ENCODE peak calls at places on chromosomes 12 and 14, in five cellular contexts. One of them, this sample, is unnamed. For H3K4me1, the result is how much of the 10 kb centered on the place peaks cover.

GRCh38 chr14:76708771-76709170 is 52.5 kb upstream of the VASH1 start:
- DNase-seq in gastrocnemius medialis: no peak
- DNase-seq in colonic mucosa: no peak
- DNase-seq in SK-N-SH: no peak
- DNase-seq in OCI-LY7: no peak
- DNase-seq in this sample: no peak

GRCh38 chr12:53952871-53953734 is 1.6 kb upstream of the HOXC12 start:
- DNase-seq in SK-N-SH: no peak
- DNase-seq in colonic mucosa: no peak
- DNase-seq in gastrocnemius medialis: no peak
- DNase-seq in OCI-LY7: no peak
- DNase-seq in this sample: no peak

GRCh38 chr12:106871477-106871876 is 84.2 kb upstream of the TMEM263 start:
- DNase-seq in gastrocnemius medialis: no peak
- DNase-seq in OCI-LY7: no peak
- DNase-seq in colonic mucosa: no peak
- DNase-seq in SK-N-SH: no peak
- DNase-seq in this sample: no peak

GRCh38 chr12:53994691-53995310 is 5.2 kb upstream of the HOXC9 start:
- DNase-seq in colonic mucosa: no peak
- DNase-seq in gastrocnemius medialis: no peak
- DNase-seq in SK-N-SH: no peak
- DNase-seq in OCI-LY7: no peak
- DNase-seq in this sample: no peak

GRCh38 chr14:23632461-23633159 is 3.6 kb upstream of the DHRS2 start:
- DNase-seq in gastrocnemius medialis: no peak
- DNase-seq in OCI-LY7: no peak
- DNase-seq in SK-N-SH: peak
- DNase-seq in colonic mucosa: no peak
- DNase-seq in this sample: no peak

GRCh38 chr12:117279606-117280005 is 81.8 kb downstream of the NOS1 start:
- DNase-seq in OCI-LY7: peak
- DNase-seq in SK-N-SH: no peak
- DNase-seq in gastrocnemius medialis: no peak
- DNase-seq in colonic mucosa: no peak
- DNase-seq in this sample: no peak

GRCh38 chr14:64387232-64387737 is 868 bp upstream of the MTHFD1 start:
- DNase-seq in OCI-LY7: no peak
- DNase-seq in colonic mucosa: peak
- DNase-seq in gastrocnemius medialis: peak
- DNase-seq in SK-N-SH: peak
- DNase-seq in this sample: no peak

GRCh38 chr12:46357438-46358324 is 14.9 kb downstream of the SLC38A2 start:
- DNase-seq in SK-N-SH: no peak
- DNase-seq in colonic mucosa: no peak
- DNase-seq in OCI-LY7: no peak
- DNase-seq in gastrocnemius medialis: no peak
- DNase-seq in this sample: no peak

GRCh38 chr14:61532818-61533217 is 162.5 kb upstream of the HIF1A start:
- DNase-seq in gastrocnemius medialis: no peak
- DNase-seq in SK-N-SH: no peak
- DNase-seq in colonic mucosa: no peak
- DNase-seq in OCI-LY7: no peak
- DNase-seq in this sample: no peak

GRCh38 chr14:47790477-47790876 is 115.1 kb upstream of the MDGA2 start:
- DNase-seq in gastrocnemius medialis: no peak
- DNase-seq in colonic mucosa: no peak
- DNase-seq in SK-N-SH: no peak
- DNase-seq in OCI-LY7: no peak
- DNase-seq in this sample: no peak
- TF ChIP-seq CTCF in gastrocnemius medialis: no peak
- TF ChIP-seq CTCF in colonic mucosa: no peak
- TF ChIP-seq CTCF in SK-N-SH: no peak
- TF ChIP-seq CTCF in OCI-LY7: no peak
- TF ChIP-seq CTCF in this sample: no peak

GRCh38 chr14:32940711-32941667 is 2.3 kb downstream of the NPAS3 start:
- DNase-seq in OCI-LY7: no peak
- DNase-seq in colonic mucosa: no peak
- DNase-seq in SK-N-SH: no peak
- DNase-seq in gastrocnemius medialis: no peak
- DNase-seq in this sample: no peak

GRCh38 chr14:32938719-32939253 is at the start of gene NPAS3:
- DNase-seq in SK-N-SH: peak
- DNase-seq in colonic mucosa: no peak
- DNase-seq in OCI-LY7: no peak
- DNase-seq in gastrocnemius medialis: no peak
- DNase-seq in this sample: peak

GRCh38 chr14:32941668-32942065 is 3.0 kb downstream of the NPAS3 start:
- DNase-seq in gastrocnemius medialis: no peak
- DNase-seq in OCI-LY7: no peak
- DNase-seq in colonic mucosa: no peak
- DNase-seq in SK-N-SH: no peak
- DNase-seq in this sample: no peak

GRCh38 chr14:32939254-32940065 is 781 bp downstream of the NPAS3 start:
- DNase-seq in OCI-LY7: no peak
- DNase-seq in gastrocnemius medialis: peak
- DNase-seq in SK-N-SH: peak
- DNase-seq in colonic mucosa: peak
- DNase-seq in this sample: peak

GRCh38 chr14:32940066-32940651 is 1.5 kb downstream of the NPAS3 start:
- DNase-seq in OCI-LY7: no peak
- DNase-seq in gastrocnemius medialis: no peak
- DNase-seq in colonic mucosa: no peak
- DNase-seq in SK-N-SH: no peak
- DNase-seq in this sample: no peak
- H3K4me1 ChIP-seq in OCI-LY7: under half
- H3K4me1 ChIP-seq in gastrocnemius medialis: under half
- H3K4me1 ChIP-seq in colonic mucosa: under half
- H3K4me1 ChIP-seq in SK-N-SH: under half
- H3K4me1 ChIP-seq in this sample: under half

GRCh38 chr12:102462803-102463499 is 17.4 kb downstream of the IGF1 start:
- DNase-seq in gastrocnemius medialis: no peak
- DNase-seq in SK-N-SH: no peak
- DNase-seq in colonic mucosa: no peak
- DNase-seq in OCI-LY7: no peak
- DNase-seq in this sample: no peak

GRCh38 chr12:102459314-102459713 is 21.0 kb downstream of the IGF1 start:
- DNase-seq in SK-N-SH: no peak
- DNase-seq in OCI-LY7: no peak
- DNase-seq in colonic mucosa: no peak
- DNase-seq in gastrocnemius medialis: no peak
- DNase-seq in this sample: no peak

GRCh38 chr12:102463659-102464249 is 16.6 kb downstream of the IGF1 start:
- DNase-seq in OCI-LY7: no peak
- DNase-seq in SK-N-SH: no peak
- DNase-seq in gastrocnemius medialis: no peak
- DNase-seq in colonic mucosa: no peak
- DNase-seq in this sample: no peak

GRCh38 chr12:102461501-102461900 is 18.9 kb downstream of the IGF1 start:
- DNase-seq in gastrocnemius medialis: no peak
- DNase-seq in OCI-LY7: no peak
- DNase-seq in colonic mucosa: no peak
- DNase-seq in SK-N-SH: no peak
- DNase-seq in this sample: no peak

GRCh38 chr12:102462386-102462785 is 18.0 kb downstream of the IGF1 start:
- DNase-seq in gastrocnemius medialis: no peak
- DNase-seq in OCI-LY7: no peak
- DNase-seq in SK-N-SH: no peak
- DNase-seq in colonic mucosa: no peak
- DNase-seq in this sample: no peak
- H3K27ac ChIP-seq in gastrocnemius medialis: no peak
- H3K27ac ChIP-seq in OCI-LY7: no peak
- H3K27ac ChIP-seq in SK-N-SH: no peak
- H3K27ac ChIP-seq in colonic mucosa: no peak
- H3K27ac ChIP-seq in this sample: no peak

GRCh38 chr14:66920196-66920595 is 269.0 kb upstream of the GARIN2 start:
- DNase-seq in OCI-LY7: no peak
- DNase-seq in colonic mucosa: no peak
- DNase-seq in gastrocnemius medialis: no peak
- DNase-seq in SK-N-SH: no peak
- DNase-seq in this sample: no peak
- TF ChIP-seq CTCF in OCI-LY7: no peak
- TF ChIP-seq CTCF in colonic mucosa: no peak
- TF ChIP-seq CTCF in gastrocnemius medialis: no peak
- TF ChIP-seq CTCF in SK-N-SH: no peak
- TF ChIP-seq CTCF in this sample: no peak

DNA sequence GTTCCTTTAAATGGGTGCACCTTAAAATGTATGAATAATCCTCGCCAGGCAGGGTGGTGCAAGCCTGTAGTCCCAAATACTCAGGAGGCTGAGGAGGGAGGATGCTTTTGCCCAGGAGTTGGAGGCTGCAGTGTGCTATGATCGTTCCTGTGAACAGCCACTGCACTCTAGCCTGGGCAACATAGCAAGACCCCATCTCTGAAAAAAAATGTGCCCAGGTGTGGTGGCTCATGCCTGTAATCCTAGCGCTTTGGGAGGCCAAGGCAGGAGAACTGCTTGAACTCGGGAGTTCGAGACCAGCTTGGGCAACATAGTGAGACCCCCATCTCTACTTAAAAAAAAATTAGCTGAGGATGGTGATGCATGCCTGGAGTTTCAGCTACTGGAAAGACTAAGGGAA is 39.6 kb downstream of the ACACB start:
- DNase-seq in SK-N-SH: no peak
- DNase-seq in OCI-LY7: no peak
- DNase-seq in colonic mucosa: no peak
- DNase-seq in gastrocnemius medialis: no peak
- DNase-seq in this sample: no peak
- H3K4me1 ChIP-seq in SK-N-SH: under half
- H3K4me1 ChIP-seq in OCI-LY7: under half
- H3K4me1 ChIP-seq in colonic mucosa: under half
- H3K4me1 ChIP-seq in gastrocnemius medialis: half or more
- H3K4me1 ChIP-seq in this sample: half or more

GRCh38 chr14:36662258-36662542 is 540 bp downstream of the PAX9 start:
- DNase-seq in colonic mucosa: no peak
- DNase-seq in OCI-LY7: no peak
- DNase-seq in SK-N-SH: no peak
- DNase-seq in gastrocnemius medialis: no peak
- DNase-seq in this sample: no peak
- H3K27ac ChIP-seq in colonic mucosa: no peak
- H3K27ac ChIP-seq in OCI-LY7: peak
- H3K27ac ChIP-seq in SK-N-SH: no peak
- H3K27ac ChIP-seq in gastrocnemius medialis: no peak
- H3K27ac ChIP-seq in this sample: no peak

GRCh38 chr14:85974602-85975001 is 444.7 kb downstream of the FLRT2 start:
- DNase-seq in SK-N-SH: no peak
- DNase-seq in gastrocnemius medialis: no peak
- DNase-seq in colonic mucosa: no peak
- DNase-seq in OCI-LY7: no peak
- DNase-seq in this sample: no peak

DNA sequence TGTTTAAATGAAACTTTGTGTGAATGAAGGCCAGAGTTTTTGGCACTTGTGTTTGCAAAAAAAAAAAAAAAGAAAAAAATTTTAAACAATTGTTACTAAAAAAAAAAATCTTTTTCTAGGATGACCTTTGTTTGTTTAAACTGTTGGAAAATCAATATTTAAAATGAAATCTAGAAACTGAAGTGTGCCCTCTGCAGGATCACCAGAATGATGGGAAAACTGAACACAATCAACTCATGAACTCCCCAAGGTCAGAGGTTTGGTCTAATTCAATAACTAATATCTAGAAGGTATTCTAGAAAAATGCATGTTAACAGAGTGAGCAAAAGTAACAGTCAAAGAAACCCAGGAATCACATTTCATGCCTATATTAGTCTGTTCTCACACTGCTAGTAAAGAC is 448.9 kb downstream of the FLRT2 start:
- DNase-seq in gastrocnemius medialis: no peak
- DNase-seq in colonic mucosa: no peak
- DNase-seq in OCI-LY7: no peak
- DNase-seq in SK-N-SH: no peak
- DNase-seq in this sample: no peak
- TF ChIP-seq CTCF in gastrocnemius medialis: no peak
- TF ChIP-seq CTCF in colonic mucosa: no peak
- TF ChIP-seq CTCF in OCI-LY7: no peak
- TF ChIP-seq CTCF in SK-N-SH: peak
- TF ChIP-seq CTCF in this sample: no peak

DNA sequence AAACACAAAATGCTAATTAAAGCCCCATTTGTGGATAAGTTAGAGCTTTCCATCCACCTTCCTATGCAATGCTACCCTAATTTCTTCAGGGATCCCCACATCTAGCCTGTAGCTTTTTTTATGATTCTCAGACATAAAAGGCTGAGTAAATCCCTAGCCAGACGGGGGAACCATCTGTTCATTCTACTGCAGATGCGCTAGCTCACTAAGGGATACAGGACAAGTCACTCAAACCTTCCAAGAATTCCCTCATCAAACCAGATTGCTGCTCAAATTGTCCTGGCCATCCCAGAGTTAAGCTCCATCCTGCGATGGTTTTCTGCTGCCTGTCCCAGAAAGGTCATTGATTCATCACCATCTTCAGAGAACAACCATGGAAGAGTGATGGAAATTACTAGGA is 56.7 kb downstream of the MYRFL start:
- DNase-seq in colonic mucosa: no peak
- DNase-seq in gastrocnemius medialis: no peak
- DNase-seq in OCI-LY7: no peak
- DNase-seq in SK-N-SH: no peak
- DNase-seq in this sample: no peak
- H3K4me1 ChIP-seq in colonic mucosa: under half
- H3K4me1 ChIP-seq in gastrocnemius medialis: under half
- H3K4me1 ChIP-seq in OCI-LY7: under half
- H3K4me1 ChIP-seq in SK-N-SH: under half
- H3K4me1 ChIP-seq in this sample: under half

DNA sequence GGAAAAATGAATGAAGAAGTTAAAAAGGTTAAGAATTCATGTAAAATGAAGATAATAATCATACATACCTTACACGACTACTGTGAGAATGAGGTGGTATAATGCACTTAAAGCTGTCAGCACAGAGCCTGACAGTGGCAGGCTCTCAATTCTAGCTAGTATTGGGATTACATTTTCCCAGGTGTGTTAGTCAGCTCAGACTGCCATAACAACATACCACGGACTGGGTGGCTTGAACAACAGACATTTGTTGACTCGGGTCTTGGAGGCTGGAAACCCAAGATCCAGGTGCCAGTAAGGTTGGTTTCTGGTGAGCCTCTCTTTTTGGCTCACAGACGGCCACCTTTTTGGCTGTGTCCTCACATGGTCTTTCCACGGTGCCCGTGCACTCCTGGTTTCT is 167.8 kb downstream of the CHST11 start:
- DNase-seq in SK-N-SH: no peak
- DNase-seq in colonic mucosa: no peak
- DNase-seq in gastrocnemius medialis: no peak
- DNase-seq in OCI-LY7: no peak
- DNase-seq in this sample: no peak
- H3K27ac ChIP-seq in SK-N-SH: no peak
- H3K27ac ChIP-seq in colonic mucosa: no peak
- H3K27ac ChIP-seq in gastrocnemius medialis: no peak
- H3K27ac ChIP-seq in OCI-LY7: no peak
- H3K27ac ChIP-seq in this sample: no peak

GRCh38 chr12:2358986-2359658 is 306.3 kb downstream of the CACNA1C start:
- DNase-seq in SK-N-SH: no peak
- DNase-seq in OCI-LY7: no peak
- DNase-seq in gastrocnemius medialis: no peak
- DNase-seq in colonic mucosa: no peak
- DNase-seq in this sample: no peak
- TF ChIP-seq CTCF in SK-N-SH: peak
- TF ChIP-seq CTCF in OCI-LY7: no peak
- TF ChIP-seq CTCF in gastrocnemius medialis: no peak
- TF ChIP-seq CTCF in colonic mucosa: no peak
- TF ChIP-seq CTCF in this sample: peak